ENCODE peak calls at places on chromosomes 7 and 10, in seven cellular contexts. Z is Panc1, D is AG10803, S is progenitor cell of endocrine pancreas, N is MCF 10A, G is Calu3, F is fibroblast of the aortic adventitia. A is an unnamed sample.

GRCh38 chr10:71213127-71213616 is 802 bp downstream of the UNC5B start:
- DNase-seq in G (peak), Z (no peak), D (peak), S (no peak), N (peak), F (peak), A (no peak)

GRCh38 chr7:137395425-137395824 is 51.9 kb upstream of the PTN start:
- DNase-seq in G (no peak), F (no peak), D (no peak), S (no peak), N (no peak), Z (no peak), A (no peak)

GRCh38 chr7:66877577-66878300 is 43.3 kb upstream of the TMEM248 start:
- DNase-seq in G (no peak), N (no peak), D (no peak), Z (no peak), S (no peak), F (no peak), A (peak)

GRCh38 chr10:133378251-133379096 is 588 bp upstream of the PAOX start:
- DNase-seq in D (peak), S (no peak), F (peak), G (peak), N (peak), Z (no peak), A (peak)

GRCh38 chr10:9814285-9814866 is 1203.3 kb upstream of the CELF2 start:
- DNase-seq in D (peak), F (no peak), S (no peak), N (no peak), Z (no peak), G (no peak), A (no peak)

GRCh38 chr10:79348640-79348988 is 1.3 kb downstream of the PPIF start:
- DNase-seq in S (no peak), D (no peak), G (no peak), Z (no peak), F (peak), N (no peak), A (no peak)

GRCh38 chr7:63925626-63926460 is 72.8 kb upstream of the ZNF722 start:
- DNase-seq in F (no peak), S (no peak), Z (peak), N (no peak), G (peak), D (peak), A (no peak)

GRCh38 chr10:110746254-110746826 is 102.2 kb downstream of the RBM20 start:
- DNase-seq in N (peak), Z (peak), G (peak), S (peak), D (peak), F (peak), A (peak)

GRCh38 chr10:28179490-28180099 is 123.3 kb downstream of the MPP7 start:
- DNase-seq in G (peak), S (no peak), Z (peak), F (peak), N (peak), D (peak), A (peak)

GRCh38 chr7:50497968-50498367 is 47.8 kb upstream of the FIGNL1 start:
- DNase-seq in D (peak), G (no peak), S (no peak), F (peak), N (peak), Z (no peak), A (no peak)

GRCh38 chr7:7956531-7957221 is 11.9 kb upstream of the GLCCI1 start:
- DNase-seq in N (no peak), G (no peak), S (no peak), D (peak), F (peak), Z (no peak), A (no peak)

GRCh38 chr7:102306916-102307677 is 20.4 kb downstream of the SH2B2 start:
- DNase-seq in Z (no peak), S (no peak), F (no peak), N (peak), D (peak), G (no peak), A (peak)

GRCh38 chr10:116708386-116708785 is 34.0 kb downstream of the HSPA12A start:
- DNase-seq in G (no peak), N (no peak), Z (no peak), D (peak), F (peak), S (no peak), A (no peak)

GRCh38 chr7:98199131-98199530 is 12.1 kb upstream of the BHLHA15 start:
- DNase-seq in F (no peak), S (no peak), N (no peak), Z (no peak), G (no peak), D (no peak), A (no peak)

GRCh38 chr7:17298840-17299476 is 506 bp downstream of the AHR start:
- DNase-seq in D (no peak), Z (no peak), N (no peak), S (peak), F (no peak), G (peak), A (peak)

GRCh38 chr10:93921338-93921737 is 27.6 kb downstream of the SLC35G1 start:
- DNase-seq in Z (no peak), N (peak), D (no peak), F (no peak), S (no peak), G (peak), A (no peak)

GRCh38 chr10:51694369-51694768 is 5.0 kb downstream of the CSTF2T start:
- DNase-seq in Z (no peak), N (no peak), S (no peak), G (no peak), F (peak), D (no peak), A (no peak)

GRCh38 chr7:24464846-24465245 is 108.4 kb upstream of the PALS2 start:
- DNase-seq in S (no peak), N (no peak), F (no peak), G (no peak), Z (no peak), D (no peak), A (no peak)

GRCh38 chr7:18420758-18421157 is 74.8 kb upstream of the HDAC9 start:
- DNase-seq in D (peak), Z (no peak), S (no peak), G (no peak), F (peak), N (peak), A (no peak)

GRCh38 chr10:77504870-77505257 is 132.7 kb downstream of the KCNMA1 start:
- DNase-seq in N (peak), G (peak), F (no peak), Z (peak), S (no peak), D (no peak), A (no peak)

GRCh38 chr10:86254081-86254480 is 112.5 kb downstream of the GRID1 start:
- DNase-seq in Z (no peak), F (no peak), S (no peak), G (no peak), D (no peak), N (no peak), A (no peak)

GRCh38 chr7:24828871-24829661 is 71.8 kb upstream of the GSDME start:
- DNase-seq in F (peak), S (no peak), G (no peak), Z (no peak), D (peak), N (no peak), A (no peak)

GRCh38 chr10:37474645-37475044 is 349.2 kb downstream of the ANKRD30A start:
- DNase-seq in F (no peak), Z (no peak), S (no peak), D (no peak), G (no peak), N (no peak), A (no peak)

GRCh38 chr7:27123021-27123476 is 7.5 kb downstream of the HOXA4 start:
- DNase-seq in D (no peak), G (peak), Z (no peak), F (peak), N (no peak), S (no peak), A (no peak)

GRCh38 chr7:149362696-149363095 is 98.2 kb downstream of the ZNF777 start:
- DNase-seq in D (no peak), F (no peak), Z (no peak), G (no peak), S (no peak), N (no peak), A (no peak)

GRCh38 chr7:115779561-115779960 is 251.0 kb downstream of the TFEC start:
- DNase-seq in S (no peak), N (no peak), Z (no peak), D (no peak), F (peak), G (no peak), A (no peak)

GRCh38 chr10:124176309-124177179 is 83.1 kb upstream of the CHST15 start:
- DNase-seq in D (no peak), Z (no peak), G (no peak), N (no peak), S (no peak), F (no peak), A (no peak)

GRCh38 chr7:76358053-76358477 is 726 bp downstream of the YWHAG start:
- DNase-seq in S (peak), G (peak), N (peak), F (peak), D (no peak), Z (no peak), A (no peak)

GRCh38 chr7:156089222-156089621 is 277.0 kb upstream of the SHH start:
- DNase-seq in F (no peak), S (no peak), G (no peak), N (no peak), D (no peak), Z (no peak), A (no peak)

GRCh38 chr7:2165239-2165609 is 67.5 kb downstream of the MAD1L1 start:
- DNase-seq in N (no peak), G (no peak), F (no peak), Z (no peak), S (no peak), D (no peak), A (no peak)

GRCh38 chr7:2164156-2164555 is 68.6 kb downstream of the MAD1L1 start:
- DNase-seq in G (no peak), N (no peak), S (no peak), D (no peak), F (no peak), Z (no peak), A (no peak)

GRCh38 chr7:2163565-2163964 is 69.2 kb downstream of the MAD1L1 start:
- DNase-seq in F (no peak), N (no peak), S (no peak), Z (no peak), G (no peak), D (no peak), A (no peak)

GRCh38 chr7:2165610-2166594 is 66.8 kb downstream of the MAD1L1 start:
- DNase-seq in F (no peak), D (no peak), Z (no peak), N (no peak), G (no peak), S (no peak), A (peak)

DNA sequence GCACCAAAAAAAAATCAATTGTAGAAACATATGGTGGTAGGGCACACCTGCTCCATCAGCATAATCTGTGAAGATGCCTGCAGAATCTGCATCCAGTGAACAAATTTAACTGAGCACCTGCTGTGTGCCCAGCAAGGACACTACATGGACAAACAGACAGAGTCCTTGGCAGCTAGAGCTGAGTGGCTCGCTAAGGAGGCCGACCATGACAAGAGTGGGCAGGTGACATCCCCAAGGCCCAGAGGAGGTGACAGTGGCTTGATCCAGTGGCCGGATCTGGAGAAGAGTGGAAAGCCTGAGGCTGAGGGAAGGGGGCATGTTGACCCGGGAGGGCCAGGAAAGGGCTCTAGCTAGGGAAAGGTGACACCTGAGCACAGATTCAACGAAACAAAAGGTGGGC is 68.1 kb downstream of the MAD1L1 start:
- DNase-seq in S (no peak), D (no peak), N (no peak), F (no peak), G (no peak), Z (no peak), A (no peak)
- TF ChIP-seq CTCF in S (no peak), D (no peak), N (no peak), F (no peak), G (no peak), Z (no peak), A (no peak)

GRCh38 chr7:31748084-31748483 is 61.1 kb downstream of the PPP1R17 start:
- DNase-seq in N (no peak), Z (no peak), D (no peak), S (no peak), F (no peak), G (no peak), A (no peak)
- TF ChIP-seq CTCF in N (no peak), Z (no peak), D (no peak), S (no peak), F (no peak), G (no peak), A (no peak)

DNA sequence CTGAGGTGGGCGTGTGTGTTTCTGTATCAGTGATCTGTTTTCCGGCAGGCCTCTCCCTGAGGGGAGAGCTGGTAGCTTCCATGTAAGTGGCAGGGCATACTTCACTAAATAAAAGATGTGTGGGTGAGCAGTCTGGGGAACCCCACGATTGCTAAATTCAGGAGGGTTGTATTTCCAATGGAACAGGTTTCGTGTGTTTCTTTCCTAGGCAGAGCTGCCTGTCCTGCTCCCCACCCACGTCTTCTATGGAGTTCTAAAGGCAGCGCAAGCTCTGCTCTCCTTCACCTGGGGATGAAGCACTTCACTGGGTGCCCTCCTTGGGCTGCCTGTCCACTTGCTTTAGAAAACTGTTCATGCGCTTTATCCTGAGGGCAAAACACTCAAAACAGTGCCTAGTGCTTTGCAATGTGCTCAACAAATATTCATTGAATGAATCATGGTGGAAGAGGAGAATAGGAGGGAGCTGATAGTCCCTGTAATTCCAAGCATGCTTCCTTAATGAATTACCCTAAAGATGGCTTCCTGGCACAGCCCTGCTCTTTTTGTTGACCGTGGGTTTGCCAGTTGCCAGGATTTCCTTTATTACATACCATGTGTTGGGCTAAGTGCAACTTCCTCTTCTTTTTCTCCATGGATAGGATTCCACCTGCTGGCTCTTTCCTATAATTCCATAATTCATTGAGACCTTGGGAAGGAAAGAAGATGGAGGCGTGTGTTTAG is 50.6 kb upstream of the SRPK2 start:
- DNase-seq in S (no peak), G (peak), F (peak), N (peak), D (peak), Z (peak), A (no peak)
- TF ChIP-seq CTCF in S (no peak), G (no peak), F (peak), N (peak), D (peak), Z (no peak), A (no peak)

DNA sequence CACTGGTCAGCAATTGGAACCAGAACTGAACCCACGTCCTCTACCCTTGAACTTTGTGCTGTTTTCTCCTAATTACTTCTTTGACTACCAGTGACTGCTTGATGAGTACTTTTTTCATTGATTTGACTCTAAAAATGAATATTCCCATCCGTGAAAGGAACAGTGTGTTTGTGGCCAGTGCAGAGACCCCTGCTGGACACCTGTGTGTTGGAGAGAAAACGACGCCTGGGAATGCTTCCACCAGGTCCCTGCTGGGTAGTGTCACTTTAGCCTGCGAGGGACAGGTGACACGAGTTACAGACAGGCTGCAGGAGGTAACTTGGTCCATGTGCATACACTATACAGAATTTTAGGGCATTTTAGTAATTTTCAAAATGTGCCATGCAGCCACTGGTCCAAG is 6.8 kb upstream of the GJD4 start:
- DNase-seq in G (peak), N (no peak), F (no peak), Z (no peak), S (no peak), D (no peak), A (no peak)
- TF ChIP-seq CTCF in G (peak), N (peak), F (peak), Z (peak), S (peak), D (peak), A (no peak)

DNA sequence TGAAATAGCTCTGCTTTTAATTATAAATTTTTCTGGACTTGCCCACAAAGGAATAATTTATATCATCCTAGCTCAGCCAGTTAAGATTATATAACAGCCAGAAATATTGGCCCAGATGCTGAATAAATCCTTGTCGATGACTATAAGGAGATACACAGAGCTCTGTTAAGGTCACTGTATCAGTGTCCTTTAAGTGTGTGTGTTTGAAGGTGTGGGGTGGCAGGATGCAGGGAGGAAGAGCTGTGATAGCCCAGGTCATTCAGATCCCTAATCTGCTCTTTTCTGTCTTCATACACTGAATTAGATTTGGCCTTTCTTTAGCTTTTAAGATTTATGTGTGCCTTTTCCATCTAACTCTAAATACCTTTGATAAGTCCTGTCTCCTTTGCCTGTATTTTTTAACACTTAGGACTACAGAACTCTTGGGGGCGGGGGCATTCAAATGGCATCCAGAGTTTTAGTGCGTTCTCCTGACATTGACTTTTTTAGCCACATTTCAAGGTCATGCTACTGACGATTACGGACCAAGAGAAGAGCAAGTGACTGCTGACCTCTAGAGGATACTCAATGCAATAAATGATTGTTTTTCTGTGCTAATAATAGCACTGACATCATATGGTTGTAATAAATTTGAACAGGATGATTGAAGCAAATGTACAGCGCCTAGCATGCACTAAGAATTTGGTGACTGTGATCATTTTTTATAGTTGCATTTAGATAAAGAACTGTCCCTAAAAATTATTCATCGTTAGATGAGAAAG is 172.3 kb downstream of the CACNB2 start:
- DNase-seq in Z (no peak), D (peak), N (peak), F (peak), G (no peak), S (no peak), A (peak)
- TF ChIP-seq CTCF in Z (peak), D (peak), N (peak), F (peak), G (no peak), S (peak), A (peak)

DNA sequence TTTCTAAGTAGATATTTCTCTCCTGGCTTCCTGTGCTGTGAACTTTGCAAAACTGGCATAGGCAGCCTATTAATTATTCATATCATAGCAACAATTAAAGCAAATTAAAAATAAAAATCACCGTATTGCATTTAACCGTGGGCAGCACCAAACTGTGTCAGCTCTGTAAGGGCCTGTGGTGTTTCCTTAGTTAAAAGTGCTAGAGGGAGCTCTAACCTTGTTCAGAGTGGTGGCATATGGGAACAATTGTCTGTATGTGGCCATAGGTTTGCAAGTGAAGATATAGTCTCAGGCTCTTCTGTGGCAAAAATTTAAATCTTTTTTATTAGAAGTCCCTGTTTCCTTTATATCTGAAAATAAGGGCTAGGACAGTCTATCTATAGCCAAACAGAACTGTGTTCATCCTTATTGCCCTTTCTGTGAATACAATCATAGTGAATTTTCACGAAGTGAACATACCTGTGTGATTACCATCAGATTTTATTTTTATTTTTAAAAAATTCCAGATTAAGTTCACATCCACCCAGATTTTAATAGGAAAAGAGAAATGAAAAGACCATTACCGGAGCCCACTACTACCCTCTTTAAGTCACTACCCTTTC is 92.6 kb downstream of the POLL start:
- DNase-seq in G (peak), N (peak), D (peak), S (no peak), F (peak), Z (peak), A (no peak)
- TF ChIP-seq CTCF in G (no peak), N (peak), D (peak), S (peak), F (peak), Z (peak), A (peak)